ENCODE peak calls at places on chromosome 22, in four cellular contexts. M, Q, V and T are unnamed samples.
A peak's percentile ranks its signal among the peaks of the same experiment; 100 is the strongest.

GRCh38 chr22:36445158-36445668 is 36.2 kb downstream of the TXN2 start:
- DNase-seq in M (peak; percentile 36), Q (peak; percentile 68), V (no peak), T (no peak)

GRCh38 chr22:44595841-44596341 is 97.9 kb upstream of the RTL6 start:
- DNase-seq in M (peak; percentile 55), Q (no peak), V (no peak), T (no peak)

GRCh38 chr22:27809700-27810365 is 8.3 kb upstream of the MN1 start:
- DNase-seq in M (no peak), Q (no peak), V (no peak), T (no peak)

GRCh38 chr22:48857202-48857805 is 970.4 kb downstream of the BRD1 start:
- DNase-seq in M (no peak), Q (no peak), V (no peak), T (no peak)

GRCh38 chr22:30121988-30122387 is 41.7 kb downstream of the HORMAD2 start:
- DNase-seq in M (no peak), Q (no peak), V (no peak), T (no peak)

GRCh38 chr22:39253427-39254070 is 8.8 kb upstream of the PDGFB start:
- DNase-seq in M (peak; percentile 36), Q (peak; percentile 73), V (no peak), T (no peak)

GRCh38 chr22:47205562-47205961 is 443.1 kb downstream of the TBC1D22A start:
- DNase-seq in M (no peak), Q (no peak), V (no peak), T (peak; percentile 55)

GRCh38 chr22:24437820-24438328 is 10.5 kb downstream of the ADORA2A start:
- DNase-seq in M (no peak), Q (no peak), V (peak; percentile 87), T (peak; percentile 40)

GRCh38 chr22:48488611-48489456 is 1338.8 kb downstream of the BRD1 start:
- DNase-seq in M (no peak), Q (no peak), V (peak; percentile 55), T (peak; percentile 63)

GRCh38 chr22:37198290-37199102 is 10.4 kb upstream of the C1QTNF6 start:
- DNase-seq in M (peak; percentile 88), Q (peak; percentile 89), V (peak; percentile 97), T (peak; percentile 91)

GRCh38 chr22:27088026-27088425 is 430.6 kb downstream of the MIAT start:
- DNase-seq in M (no peak), Q (no peak), V (no peak), T (no peak)

GRCh38 chr22:22168190-22168940 is 76.2 kb upstream of the VPREB1 start:
- DNase-seq in M (peak; percentile 24), Q (no peak), V (no peak), T (no peak)

GRCh38 chr22:43384863-43385262 is 27.0 kb upstream of the MPPED1 start:
- DNase-seq in M (no peak), Q (no peak), V (no peak), T (no peak)

GRCh38 chr22:40769761-40770160 is 49.4 kb downstream of the SLC25A17 start:
- DNase-seq in M (no peak), Q (no peak), V (no peak), T (no peak)

GRCh38 chr22:42287174-42287890 is 16.9 kb upstream of the TCF20 start:
- DNase-seq in M (peak; percentile 76), Q (no peak), V (no peak), T (no peak)

GRCh38 chr22:35587447-35587870 is 29.7 kb downstream of the MB start:
- DNase-seq in M (no peak), Q (no peak), V (no peak), T (no peak)

GRCh38 chr22:46362221-46362933 is 26.9 kb downstream of the TRMU start:
- DNase-seq in M (no peak), Q (no peak), V (peak; percentile 70), T (no peak)

GRCh38 chr22:40247976-40248375 is 70.3 kb downstream of the TNRC6B start:
- DNase-seq in M (no peak), Q (no peak), V (no peak), T (no peak)

GRCh38 chr22:23082534-23083314 is 12.4 kb downstream of the GNAZ start:
- DNase-seq in M (no peak), Q (no peak), V (no peak), T (no peak)

GRCh38 chr22:23155143-23155542 is 9.9 kb downstream of the RAB36 start:
- DNase-seq in M (no peak), Q (no peak), V (no peak), T (no peak)

GRCh38 chr22:38456841-38457699 is 2.1 kb upstream of the KCNJ4 start:
- DNase-seq in M (no peak), Q (no peak), V (no peak), T (no peak)

GRCh38 chr22:29203883-29204282 is 1.8 kb upstream of the EMID1 start:
- DNase-seq in M (peak; percentile 54), Q (no peak), V (peak; percentile 16), T (no peak)

GRCh38 chr22:19605508-19606331 is 81.5 kb upstream of the CLDN5 start:
- DNase-seq in M (no peak), Q (no peak), V (no peak), T (peak; percentile 63)

GRCh38 chr22:25137577-25138525 is 61.8 kb upstream of the CRYBB3 start:
- DNase-seq in M (peak; percentile 14), Q (no peak), V (no peak), T (no peak)

GRCh38 chr22:38461414-38462081 is 6.3 kb upstream of the KDELR3 start:
- DNase-seq in M (peak; percentile 87), Q (peak; percentile 78), V (peak; percentile 84), T (no peak)

GRCh38 chr22:20112623-20113511 is 3.0 kb upstream of the RANBP1 start:
- DNase-seq in M (no peak), Q (no peak), V (peak; percentile 77), T (no peak)

GRCh38 chr22:38080468-38080846 is 3.5 kb downstream of the SLC16A8 start:
- DNase-seq in M (no peak), Q (no peak), V (no peak), T (no peak)